ENCODE peak calls at places on chromosomes 7 and 10, in nine cellular contexts. A is mammary epithelial cell; M is uterus; E is kidney; Q is tibial nerve; D is CD8-positive, alpha-beta T cell; N is WERI-Rb-1; Z is pancreas; S is neuronal stem cell. I is an unnamed sample.

GRCh38 chr10:114520453-114520852 is 116.2 kb upstream of the AFAP1L2 start:
- DNase-seq in Z (peak; percentile 25), E (no peak), Q (no peak), D (no peak), S (no peak), M (no peak), N (no peak), A (peak; percentile 95), I (peak; percentile 42)

GRCh38 chr10:2679646-2680045 is 387.7 kb upstream of the PFKP start:
- DNase-seq in M (no peak), Q (no peak), Z (no peak), N (no peak), E (peak; percentile 59), D (no peak), A (no peak), S (no peak), I (no peak)

GRCh38 chr10:133084491-133084890 is 3.2 kb upstream of the ADGRA1 start:
- DNase-seq in S (no peak), Q (no peak), N (no peak), M (no peak), E (peak; percentile 47), Z (no peak), D (no peak), A (no peak), I (no peak)

GRCh38 chr7:64651203-64651602 is 14.7 kb upstream of the ZNF107 start:
- DNase-seq in Q (no peak), S (no peak), N (no peak), D (no peak), M (no peak), Z (no peak), A (peak; percentile 48), E (no peak), I (no peak)

GRCh38 chr10:55668326-55668922 is 692.6 kb downstream of the ZWINT start:
- DNase-seq in Q (no peak), A (no peak), M (no peak), N (peak; percentile 31), S (no peak), Z (no peak), D (no peak), E (no peak), I (no peak)

GRCh38 chr7:149319376-149319775 is 57.4 kb downstream of the ZNF783 start:
- DNase-seq in Z (no peak), D (no peak), E (no peak), S (no peak), N (no peak), M (no peak), Q (no peak), A (no peak), I (no peak)

GRCh38 chr10:126397640-126398382 is 9.5 kb upstream of the ADAM12 start:
- DNase-seq in E (no peak), M (no peak), Q (no peak), S (no peak), D (no peak), N (no peak), Z (no peak), A (peak; percentile 89), I (peak; percentile 87)

GRCh38 chr10:70899096-70899495 is 10.7 kb upstream of the PCBD1 start:
- DNase-seq in E (no peak), S (no peak), D (no peak), A (no peak), N (no peak), Z (no peak), Q (no peak), M (no peak), I (no peak)

GRCh38 chr10:14564268-14564744 is 210.4 kb downstream of the FAM107B start:
- DNase-seq in N (no peak), Z (no peak), S (no peak), M (no peak), E (no peak), D (no peak), Q (no peak), A (no peak), I (no peak)

GRCh38 chr7:519974-520458 is 370 bp upstream of the PDGFA start:
- DNase-seq in S (no peak), N (no peak), M (peak; percentile 63), Z (peak; percentile 76), E (peak; percentile 87), A (peak; percentile 74), Q (no peak), D (no peak), I (peak; percentile 65)

GRCh38 chr10:23399701-23400144 is 39.2 kb upstream of the OTUD1 start:
- DNase-seq in S (no peak), D (no peak), Q (no peak), N (no peak), A (peak; percentile 24), Z (peak; percentile 11), M (no peak), E (no peak), I (no peak)

GRCh38 chr10:92814790-92815189 is 33.5 kb upstream of the EXOC6 start:
- DNase-seq in A (no peak), N (no peak), Z (no peak), S (no peak), D (no peak), Q (no peak), M (no peak), E (no peak), I (no peak)

GRCh38 chr7:94276797-94277196 is 117.9 kb upstream of the COL1A2 start:
- DNase-seq in Z (no peak), A (peak; percentile 20), D (no peak), N (peak; percentile 37), E (no peak), M (no peak), S (no peak), Q (no peak), I (no peak)

GRCh38 chr7:83599131-83599530 is 49.8 kb downstream of the SEMA3E start:
- DNase-seq in Q (no peak), N (no peak), M (no peak), A (no peak), S (no peak), E (no peak), Z (no peak), D (no peak), I (no peak)

GRCh38 chr7:105815580-105815979 is 60.8 kb downstream of the ATXN7L1 start:
- DNase-seq in Z (no peak), N (no peak), D (no peak), S (no peak), E (no peak), Q (no peak), A (no peak), M (no peak), I (no peak)

DNA sequence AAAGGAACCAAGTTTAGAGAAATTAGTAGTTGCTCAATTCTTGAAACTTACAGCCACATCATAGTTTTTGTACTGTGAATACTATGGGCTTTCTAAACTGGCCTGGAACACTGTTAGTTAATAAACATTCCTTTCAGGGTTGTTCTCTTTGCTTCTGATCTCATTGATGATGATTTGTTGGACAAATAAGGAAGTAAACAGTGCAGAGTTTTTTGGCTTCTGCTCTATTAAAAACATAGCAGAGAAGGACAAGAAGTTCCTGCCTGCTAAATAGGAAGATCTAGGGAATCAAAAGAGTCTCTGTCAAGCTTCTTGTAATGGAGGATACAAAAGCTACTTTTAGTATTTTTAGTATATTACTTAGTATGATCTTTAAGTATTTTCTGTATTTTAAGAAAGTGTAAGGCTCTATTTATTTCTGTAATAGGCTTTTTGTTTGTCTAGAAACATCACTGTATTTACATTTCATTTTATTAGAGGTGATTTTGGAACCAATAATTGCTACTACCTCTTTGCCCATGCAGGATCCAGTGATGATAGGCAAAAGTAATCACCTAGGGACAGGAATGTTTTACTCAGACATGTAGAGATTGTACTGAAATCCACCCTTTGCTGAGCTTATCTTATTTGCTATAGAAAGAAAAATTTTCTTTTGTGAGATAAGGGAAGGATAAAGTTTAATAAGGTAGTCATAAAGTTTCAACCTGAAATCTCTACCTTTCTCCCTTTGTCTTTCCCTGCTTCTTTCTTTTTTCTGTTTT is 73.3 kb downstream of the MKLN1 start:
- DNase-seq in N (no peak), Q (no peak), A (no peak), Z (no peak), M (no peak), D (no peak), S (no peak), E (no peak), I (no peak)
- H3K36me3 ChIP-seq in N (peaks cover 19% of the 10 kb centered on the region), Q (peaks cover 33% of the 10 kb centered on the region), A (peaks cover 3% of the 10 kb centered on the region), Z (no peaks in the 10 kb centered on the region), M (no peaks in the 10 kb centered on the region), D (no peaks in the 10 kb centered on the region), S (peaks cover 81% of the 10 kb centered on the region), E (peaks cover 2% of the 10 kb centered on the region), I (peaks cover 48% of the 10 kb centered on the region)

DNA sequence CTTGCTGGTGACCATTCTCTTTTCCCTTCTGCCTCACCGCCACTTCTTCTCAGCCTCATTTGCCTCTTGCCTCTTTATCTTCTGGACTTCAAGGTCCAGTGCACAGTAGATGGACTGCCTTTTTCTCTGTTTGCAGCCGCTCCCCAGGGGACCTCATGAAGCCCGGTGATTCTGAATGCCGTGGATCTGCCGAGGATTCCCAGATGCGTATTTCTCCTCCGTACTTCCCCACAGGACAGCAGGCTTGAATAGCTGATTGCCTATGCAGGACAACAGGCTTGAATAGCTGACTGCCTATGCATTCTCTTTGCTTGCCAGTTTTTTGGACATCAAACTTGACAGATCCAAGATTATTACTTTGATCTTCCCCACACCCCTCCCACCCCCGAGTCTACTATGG is 38.9 kb upstream of the TMEM236 start:
- DNase-seq in Z (no peak), Q (no peak), A (no peak), D (no peak), N (no peak), M (no peak), E (no peak), S (peak; percentile 24), I (no peak)
- H3K4me3 ChIP-seq in Z (no peak overlapping the region), Q (no peak overlapping the region), A (no peak overlapping the region), D (no peak overlapping the region), N (no peak overlapping the region), M (no peak overlapping the region), E (peak overlapping the region; percentile 36), S (peak overlapping the region; percentile 69), I (no peak overlapping the region)

DNA sequence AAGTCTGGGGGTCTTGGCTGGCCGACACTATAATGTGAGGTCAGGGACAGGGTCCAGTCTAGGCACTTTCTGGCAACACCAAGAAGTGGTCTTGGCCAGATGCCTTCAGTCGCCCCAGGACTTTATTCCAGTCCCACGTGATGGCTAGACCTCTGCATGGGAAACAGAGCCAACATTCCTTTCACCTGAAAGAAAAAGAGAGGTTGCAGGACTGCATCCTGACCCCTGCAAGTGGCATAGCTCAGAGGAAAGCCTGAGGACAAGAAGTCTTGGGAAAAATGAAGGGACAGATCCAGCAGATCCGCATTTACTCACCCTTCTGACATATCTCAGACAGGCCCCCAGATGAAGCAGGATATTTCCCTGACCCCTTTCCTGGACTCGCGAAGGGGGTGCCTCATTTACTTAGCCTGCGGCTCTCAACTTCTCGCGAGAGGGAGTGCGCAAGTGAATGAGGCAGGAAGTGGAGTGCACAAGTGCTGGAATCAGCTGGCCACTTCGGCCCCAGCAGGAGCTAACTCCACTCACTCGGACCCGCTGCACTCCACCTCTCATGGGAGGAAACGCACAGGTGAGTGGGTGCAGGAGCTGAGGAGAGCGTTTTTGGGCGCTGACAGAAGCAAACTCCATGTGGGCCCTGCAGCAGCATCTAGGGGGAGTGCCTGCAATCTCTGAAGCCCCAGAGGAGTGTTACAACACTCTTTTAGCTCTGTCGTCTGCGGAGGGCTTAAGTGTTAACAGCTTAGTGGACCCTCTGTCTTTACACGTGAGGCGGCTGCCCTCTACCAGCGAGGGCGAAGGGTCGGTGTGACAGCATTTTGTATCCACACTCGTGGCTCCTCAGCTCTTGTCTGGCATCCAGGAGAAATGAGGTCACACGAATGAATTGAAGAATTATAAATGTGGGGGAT is 916.2 kb upstream of the GHITM start:
- DNase-seq in D (no peak), N (no peak), Z (no peak), E (no peak), M (no peak), S (no peak), A (no peak), Q (no peak), I (no peak)
- H3K9me3 ChIP-seq in D (no peaks in the 10 kb centered on the region), N (no peaks in the 10 kb centered on the region), Z (no peaks in the 10 kb centered on the region), E (no peaks in the 10 kb centered on the region), M (no peaks in the 10 kb centered on the region), S (no peaks in the 10 kb centered on the region), A (no peaks in the 10 kb centered on the region), Q (no peaks in the 10 kb centered on the region), I (no peaks in the 10 kb centered on the region)

GRCh38 chr7:98945852-98946251 is 67.5 kb downstream of the TRRAP start:
- DNase-seq in E (no peak), D (no peak), A (no peak), S (no peak), Q (no peak), M (no peak), Z (no peak), N (no peak), I (no peak)
- H3K36me3 ChIP-seq in E (peaks cover 58% of the 10 kb centered on the region), D (peaks cover 59% of the 10 kb centered on the region), A (peaks cover 25% of the 10 kb centered on the region), S (peaks cover 96% of the 10 kb centered on the region), Q (peaks cover 98% of the 10 kb centered on the region), M (no peaks in the 10 kb centered on the region), Z (peaks cover 49% of the 10 kb centered on the region), N (peaks cover 74% of the 10 kb centered on the region), I (peaks cover 6% of the 10 kb centered on the region)